ENCODE peak calls at places on chromosomes 4 and X, in seven cellular contexts. Y is mesendoderm; J is germinal center; K is stimulated activated naive B cell treated with anti-CD40 and anti-IgM and Interleukin-4, amounts not matched to agents 10 μg/mL and 1 μg/mL and 100 μg/mL, for 72 hours; O is T follicular helper cell; D is iris pigment epithelial cell; X is AML-193. N is an unnamed sample.

GRCh38 chr4:182978152-182978827 is 61.1 kb upstream of the DCTD start:
- DNase-seq in Y (peak), J (no peak), K (peak), O (no peak), D (peak), X (no peak), N (peak)

GRCh38 chr4:68372588-68372987 is 22.7 kb upstream of the YTHDC1 start:
- DNase-seq in Y (peak), J (no peak), K (no peak), O (no peak), D (peak), X (no peak), N (no peak)

GRCh38 chr4:96677499-96677898 is 837.6 kb downstream of the PDHA2 start:
- DNase-seq in Y (no peak), J (no peak), K (no peak), O (no peak), D (peak), X (no peak), N (no peak)

GRCh38 chr4:40728341-40728740 is 21.4 kb upstream of the NSUN7 start:
- DNase-seq in Y (no peak), J (no peak), K (no peak), O (no peak), D (no peak), X (no peak), N (no peak)

GRCh38 chr4:20761382-20761781 is 61.1 kb downstream of the PACRGL start:
- DNase-seq in Y (no peak), J (no peak), K (no peak), O (no peak), D (no peak), X (no peak), N (no peak)

GRCh38 chr4:8341691-8342090 is 72.1 kb downstream of the HTRA3 start:
- DNase-seq in Y (no peak), J (no peak), K (no peak), O (no peak), D (no peak), X (no peak), N (no peak)

GRCh38 chrX:2828404-2829065 is at the start of gene GYG2:
- DNase-seq in Y (peak), J (no peak), K (no peak), O (no peak), D (peak), X (no peak), N (no peak)

GRCh38 chrX:33045882-33046281 is 165.5 kb downstream of the DMD start:
- DNase-seq in Y (no peak), J (no peak), K (no peak), O (no peak), D (no peak), X (no peak), N (no peak)

GRCh38 chrX:43676960-43677582 is 21.0 kb downstream of the MAOA start:
- DNase-seq in Y (peak), J (no peak), K (no peak), O (no peak), D (peak), X (no peak), N (peak)

GRCh38 chrX:65697915-65698796 is 30.7 kb downstream of the MSN start:
- DNase-seq in Y (peak), J (peak), K (peak), O (peak), D (peak), X (peak), N (peak)

GRCh38 chrX:97131886-97132285 is 248.2 kb downstream of the RPA4 start:
- DNase-seq in Y (no peak), J (no peak), K (no peak), O (no peak), D (no peak), X (no peak), N (no peak)

GRCh38 chr4:3334316-3334715 is 41.5 kb downstream of the RGS12 start:
- DNase-seq in Y (no peak), J (no peak), K (no peak), O (no peak), D (no peak), X (no peak), N (no peak)

GRCh38 chr4:85744950-85745349 is 270.0 kb downstream of the ARHGAP24 start:
- DNase-seq in Y (no peak), J (no peak), K (no peak), O (no peak), D (peak), X (no peak), N (no peak)

GRCh38 chr4:112099701-112100289 is 45.5 kb upstream of the FAM241A start:
- DNase-seq in Y (peak), J (peak), K (no peak), O (no peak), D (peak), X (peak), N (peak)

GRCh38 chr4:184599492-184600135 is 49.6 kb downstream of the CASP3 start:
- DNase-seq in Y (no peak), J (no peak), K (no peak), O (no peak), D (peak), X (no peak), N (no peak)

GRCh38 chr4:6225469-6225868 is 25.1 kb upstream of the JAKMIP1 start:
- DNase-seq in Y (peak), J (no peak), K (no peak), O (no peak), D (peak), X (peak), N (peak)

GRCh38 chr4:184885602-184886001 is 59.8 kb upstream of the ACSL1 start:
- DNase-seq in Y (no peak), J (no peak), K (no peak), O (no peak), D (no peak), X (no peak), N (no peak)

GRCh38 chr4:152655272-152656129 is 24.3 kb downstream of the TMEM154 start:
- DNase-seq in Y (no peak), J (no peak), K (no peak), O (no peak), D (no peak), X (no peak), N (no peak)

GRCh38 chr4:7987148-7987989 is 47.7 kb upstream of the AFAP1 start:
- DNase-seq in Y (peak), J (peak), K (peak), O (peak), D (peak), X (peak), N (peak)

N was measured in NAMALWA.